ENCODE peak calls at places on chromosomes 3 and 15, in five cellular contexts. R is right cardiac atrium; N is Kasumi-1; W is activated CD8-positive, alpha-beta memory T cell treated with anti-CD3 and anti-CD28 coated beads, Interleukin-2, amount 50 U/mL, for 4 hours; G is stimulated activated CD8-positive, alpha-beta memory T cell treated with anti-CD3 and anti-CD28 coated beads, Interleukin-12 subunit alpha, Interleukin-12 subunit beta, amount 100 ng/mL, for 4 hours. P is an unnamed sample.

GRCh38 chr15:85563328-85563727 is 182.9 kb downstream of the AKAP13 start:
- DNase-seq in R (peak), W (no peak), N (no peak), G (no peak), P (no peak)

GRCh38 chr15:97684249-97684648 is 276.3 kb upstream of the ARRDC4 start:
- DNase-seq in R (no peak), W (no peak), N (peak), G (no peak), P (peak)

GRCh38 chr15:62607643-62608042 is 434.9 kb upstream of the TPM1 start:
- DNase-seq in G (no peak), R (no peak), N (no peak), W (no peak), P (no peak)

GRCh38 chr3:29789686-29790085 is 508.8 kb downstream of the RBMS3 start:
- DNase-seq in G (no peak), R (no peak), W (no peak), N (no peak), P (no peak)

GRCh38 chr15:42728975-42729374 is 8.0 kb downstream of the CDAN1 start:
- DNase-seq in G (no peak), W (no peak), N (no peak), R (no peak), P (no peak)

GRCh38 chr15:23881299-23881698 is 194.2 kb upstream of the NDN start:
- DNase-seq in N (no peak), R (no peak), W (no peak), G (no peak), P (no peak)

GRCh38 chr15:77209221-77209620 is 138.3 kb upstream of the TSPAN3 start:
- DNase-seq in R (no peak), G (no peak), W (no peak), N (no peak), P (no peak)

GRCh38 chr3:141448606-141449216 is 38.1 kb upstream of the RASA2 start:
- DNase-seq in G (no peak), W (no peak), N (no peak), R (no peak), P (no peak)

GRCh38 chr15:78004919-78005634 is 72.4 kb downstream of the TBC1D2B start:
- DNase-seq in G (no peak), W (no peak), R (peak), N (no peak), P (no peak)

GRCh38 chr15:67307889-67308597 is 53.5 kb downstream of the IQCH start:
- DNase-seq in N (no peak), W (no peak), G (no peak), R (no peak), P (peak)

GRCh38 chr3:62592408-62592807 is 219.1 kb upstream of the FEZF2 start:
- DNase-seq in G (no peak), W (no peak), R (no peak), N (no peak), P (no peak)

GRCh38 chr15:58469432-58470353 is 37.9 kb downstream of the LIPC start:
- DNase-seq in R (peak), N (peak), G (no peak), W (no peak), P (peak)

GRCh38 chr3:27521872-27522265 is 37.7 kb upstream of the SLC4A7 start:
- DNase-seq in W (no peak), N (no peak), G (no peak), R (no peak), P (no peak)

P was measured in KBM-7.